ENCODE peak calls at places on chromosomes 7 and 10, in six cellular contexts. X is endothelial cell of umbilical vein, D is prostate gland, C is suprapubic skin, U is sigmoid colon, Y is spleen. Z is an unnamed sample.
A peak's percentile ranks its signal among the peaks of the same experiment; 100 is the strongest.

GRCh38 chr7:112134039-112134438 is 72.2 kb downstream of the DOCK4 start:
- DNase-seq in X (no peak), Y (no peak), C (no peak), U (no peak), D (no peak), Z (no peak)

GRCh38 chr7:12674861-12675260 is 12.6 kb upstream of the ARL4A start:
- DNase-seq in D (no peak), C (no peak), U (no peak), Y (no peak), X (peak; percentile 50), Z (no peak)

GRCh38 chr7:101933028-101933427 is 115.6 kb downstream of the CUX1 start:
- DNase-seq in C (no peak), U (no peak), D (no peak), X (no peak), Y (no peak), Z (no peak)

GRCh38 chr10:16717617-16718395 is 99.4 kb downstream of the RSU1 start:
- DNase-seq in U (no peak), X (no peak), D (no peak), Y (no peak), C (no peak), Z (no peak)

GRCh38 chr10:129764901-129765663 is 199.0 kb downstream of the EBF3 start:
- DNase-seq in C (peak; percentile 40), X (no peak), Y (peak; percentile 37), D (no peak), U (peak; percentile 33), Z (peak; percentile 1)

GRCh38 chr7:2475678-2476015 is 551 bp downstream of the GRIFIN start:
- DNase-seq in Y (no peak), C (no peak), X (no peak), U (no peak), D (no peak), Z (no peak)

GRCh38 chr10:42952358-42952757 is 124.5 kb upstream of the RET start:
- DNase-seq in D (peak; percentile 34), Y (peak; percentile 78), X (no peak), C (peak; percentile 64), U (peak; percentile 68), Z (no peak)

GRCh38 chr10:34343764-34344163 is 471.3 kb downstream of the PARD3 start:
- DNase-seq in U (no peak), D (no peak), Y (no peak), X (peak; percentile 43), C (no peak), Z (no peak)

GRCh38 chr10:71346731-71347130 is 27.7 kb downstream of the SLC29A3 start:
- DNase-seq in X (no peak), D (no peak), Y (no peak), U (no peak), C (no peak), Z (no peak)

GRCh38 chr10:24133839-24134238 is 75.1 kb upstream of the KIAA1217 start:
- DNase-seq in D (no peak), C (no peak), X (no peak), Y (no peak), U (no peak), Z (no peak)

GRCh38 chr10:131196176-131196885 is 115.2 kb downstream of the TCERG1L start:
- DNase-seq in C (no peak), U (no peak), D (no peak), Y (no peak), X (no peak), Z (no peak)

GRCh38 chr7:30757343-30757695 is 5.4 kb downstream of the INMT start:
- DNase-seq in C (no peak), Y (no peak), X (no peak), D (no peak), U (peak; percentile 60), Z (no peak)

GRCh38 chr7:21966271-21966670 is 20.6 kb upstream of the CDCA7L start:
- DNase-seq in U (no peak), Y (no peak), X (no peak), C (no peak), D (no peak), Z (no peak)

GRCh38 chr10:93993782-93994668 is at the start of gene PLCE1:
- DNase-seq in C (no peak), Y (peak; percentile 77), D (peak; percentile 23), X (no peak), U (peak; percentile 65), Z (peak; percentile 24)

GRCh38 chr10:122435212-122435827 is 19.1 kb upstream of the ARMS2 start:
- DNase-seq in Y (no peak), X (peak; percentile 64), D (no peak), U (no peak), C (no peak), Z (no peak)

DNA sequence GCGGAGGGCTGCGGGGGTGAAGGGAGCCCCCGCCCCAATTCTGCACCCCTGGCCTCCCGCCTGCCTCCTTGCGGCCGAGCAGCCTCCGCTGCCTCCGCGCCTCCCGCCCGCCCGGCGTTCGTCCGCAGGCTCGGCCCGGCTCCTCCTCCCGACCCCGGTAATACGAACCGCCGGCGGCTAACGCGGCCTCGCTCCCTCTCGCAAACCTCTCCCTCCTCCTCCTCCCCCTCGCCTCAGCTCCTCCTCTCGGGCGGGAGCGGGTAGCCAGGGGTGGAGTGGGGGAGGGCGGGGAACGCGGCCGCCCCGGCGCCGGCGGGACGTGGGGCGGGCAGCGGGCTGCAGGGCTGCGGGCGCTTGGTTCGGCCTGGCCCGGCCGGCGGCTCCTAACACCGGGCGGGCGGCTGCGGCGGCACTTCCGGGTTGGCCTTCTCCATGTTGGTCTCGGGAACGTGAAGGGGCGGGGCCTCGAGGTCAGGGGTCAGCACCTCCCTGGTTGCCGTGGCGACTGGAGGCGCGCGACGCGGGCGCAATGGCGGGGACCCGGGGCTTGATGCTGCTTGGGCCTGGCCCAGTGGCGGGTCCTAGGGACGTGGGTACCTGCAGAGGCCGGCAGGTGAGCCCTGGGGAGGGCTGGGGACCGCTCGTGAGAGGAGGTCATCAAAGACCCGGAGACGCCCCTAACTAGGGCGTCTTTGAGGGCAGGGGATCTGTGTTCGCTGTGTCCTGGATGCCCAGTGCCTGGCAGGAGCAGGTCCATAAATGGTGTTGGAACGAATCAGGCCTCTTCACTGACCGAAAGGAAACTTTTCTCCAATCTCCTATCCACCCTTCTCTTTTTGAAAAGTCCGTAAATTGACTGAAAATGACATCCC is at the start of gene RAB11FIP2:
- DNase-seq in Y (peak; percentile 99), D (peak; percentile 94), C (peak; percentile 98), X (peak; percentile 86), U (peak; percentile 98), Z (peak; percentile 96)
- TF ChIP-seq POLR2A in Y (no peak), D (peak; percentile 59), C (no peak), X (peak; percentile 34), U (no peak), Z (peak; percentile 61)

GRCh38 chr10:124727389-124727960 is 16.7 kb downstream of the FAM53B start:
- DNase-seq in Y (peak; percentile 65), X (no peak), C (peak; percentile 25), U (no peak), D (peak; percentile 54), Z (no peak)

GRCh38 chr10:124731551-124731950 is 12.6 kb downstream of the FAM53B start:
- DNase-seq in D (no peak), Y (peak; percentile 73), U (no peak), X (no peak), C (peak; percentile 50), Z (peak; percentile 17)

GRCh38 chr10:124728071-124728829 is 15.9 kb downstream of the FAM53B start:
- DNase-seq in Y (peak; percentile 79), X (peak; percentile 67), C (peak; percentile 67), U (no peak), D (no peak), Z (no peak)

GRCh38 chr10:124730790-124731189 is 13.4 kb downstream of the FAM53B start:
- DNase-seq in Y (no peak), C (no peak), X (no peak), U (no peak), D (no peak), Z (no peak)

DNA sequence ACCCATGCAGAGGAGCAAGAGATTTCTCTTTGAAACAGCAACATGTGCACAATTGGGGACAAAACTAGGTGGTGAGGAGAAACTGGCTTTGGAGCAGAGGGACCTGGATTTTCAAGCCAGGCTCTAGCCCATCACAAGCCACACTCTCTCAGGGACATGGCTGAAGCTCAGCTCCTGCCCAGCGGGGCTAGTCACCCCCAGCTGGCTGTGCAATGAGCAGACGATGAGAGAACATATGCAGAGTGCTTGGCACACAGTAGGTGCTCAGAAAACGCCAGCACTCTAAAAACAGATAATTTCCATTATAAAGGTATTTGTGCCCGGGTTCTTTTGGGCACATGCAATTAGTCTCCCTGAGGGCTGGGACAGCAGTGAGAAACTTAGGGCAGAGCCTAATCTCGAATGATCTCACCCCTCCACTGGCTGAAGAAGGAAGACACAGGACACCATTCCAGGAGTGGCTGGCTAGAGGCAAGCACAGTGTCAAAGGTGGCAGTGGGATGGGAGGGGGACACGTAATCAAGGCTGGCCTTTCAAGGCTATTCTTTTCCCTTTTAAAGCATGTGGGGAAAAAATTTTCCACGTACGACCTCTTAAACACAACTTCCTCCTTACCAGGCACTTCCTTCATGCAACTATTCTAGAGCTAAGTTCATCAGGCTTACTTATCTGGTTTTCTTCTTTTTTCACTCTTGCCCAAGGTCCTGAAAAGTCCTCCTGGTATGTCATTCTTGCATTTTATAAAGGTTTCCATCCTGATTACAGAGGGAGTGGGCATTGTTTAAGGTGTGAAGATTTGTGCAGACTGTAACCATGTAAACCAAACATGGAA is 15.1 kb downstream of the FAM53B start:
- DNase-seq in X (peak; percentile 32), D (no peak), C (peak; percentile 50), U (no peak), Y (peak; percentile 64), Z (peak; percentile 8)
- H3K4me3 ChIP-seq in X (no peak overlapping the region), D (no peak overlapping the region), C (no peak overlapping the region), U (no peak overlapping the region), Y (no peak overlapping the region), Z (no peak overlapping the region)

GRCh38 chr10:5761220-5761619 is 52.0 kb downstream of the GDI2 start:
- DNase-seq in D (no peak), X (no peak), Y (no peak), U (no peak), C (no peak), Z (no peak)

GRCh38 chr10:5757766-5758517 is 55.3 kb downstream of the GDI2 start:
- DNase-seq in C (no peak), D (no peak), Y (no peak), X (no peak), U (no peak), Z (no peak)

GRCh38 chr10:5762531-5762930 is 50.7 kb downstream of the GDI2 start:
- DNase-seq in X (no peak), C (no peak), U (no peak), Y (no peak), D (no peak), Z (no peak)

GRCh38 chr10:5758927-5759326 is 54.3 kb downstream of the GDI2 start:
- DNase-seq in U (no peak), C (no peak), D (no peak), X (no peak), Y (no peak), Z (no peak)

GRCh38 chr10:5760462-5760861 is 52.8 kb downstream of the GDI2 start:
- DNase-seq in D (no peak), X (no peak), U (no peak), C (no peak), Y (no peak), Z (no peak)
- H3K36me3 ChIP-seq in D (no peaks in the 10 kb centered on the region), X (peaks cover 54% of the 10 kb centered on the region), U (peaks cover 17% of the 10 kb centered on the region), C (peaks cover 83% of the 10 kb centered on the region), Y (peaks cover 2% of the 10 kb centered on the region), Z (no peaks in the 10 kb centered on the region)

DNA sequence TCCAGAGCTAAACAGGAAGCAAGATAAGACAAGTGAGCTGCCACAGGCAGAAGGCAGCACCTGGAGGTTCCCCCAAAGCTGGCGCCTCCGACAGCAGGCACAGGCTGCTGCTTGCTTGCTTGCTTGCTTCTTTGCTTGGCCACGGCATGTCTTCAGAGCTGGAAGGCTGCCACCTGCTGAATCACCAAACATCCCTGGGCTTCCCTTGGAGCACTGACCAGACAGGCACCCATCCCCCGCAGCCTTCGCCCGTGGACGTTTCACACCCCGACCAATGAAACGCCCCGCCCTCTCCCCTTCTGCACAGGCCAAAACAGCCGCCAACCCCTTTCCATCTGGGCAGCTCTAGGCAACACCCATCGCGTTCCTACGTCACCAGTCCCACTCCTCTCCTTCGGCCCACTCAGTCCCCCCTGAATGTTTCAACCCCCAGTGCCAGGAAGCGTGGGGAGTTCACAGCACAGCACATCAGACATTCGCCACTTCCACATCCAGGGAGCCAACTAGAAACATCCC is 1.7 kb downstream of the SGMS1 start:
- DNase-seq in C (peak; percentile 98), U (peak; percentile 99), Y (peak; percentile 93), X (peak; percentile 94), D (peak; percentile 99), Z (peak; percentile 99)
- TF ChIP-seq POLR2A in C (no peak), U (peak; percentile 53), Y (no peak), X (no peak), D (peak; percentile 46), Z (peak; percentile 32)

Z was measured in uterus.